ENCODE peak calls at places on chromosomes 6 and 20, in seven cellular contexts. One of them, this sample, is unnamed.

GRCh38 chr6:146381486-146381885 is 162.1 kb upstream of the RAB32 start:
- DNase-seq in endothelial cell of umbilical vein: no peak
- DNase-seq in GM12878: no peak
- DNase-seq in body of pancreas: no peak
- DNase-seq in H1: no peak
- DNase-seq in pancreas: no peak
- DNase-seq in upper lobe of left lung: no peak
- DNase-seq in this sample: no peak

GRCh38 chr6:111087871-111088667 is 766 bp downstream of the SLC16A10 start:
- DNase-seq in endothelial cell of umbilical vein: peak; percentile 9
- DNase-seq in GM12878: no peak
- DNase-seq in body of pancreas: peak; percentile 58
- DNase-seq in H1: no peak
- DNase-seq in pancreas: peak; percentile 68
- DNase-seq in upper lobe of left lung: peak; percentile 87
- DNase-seq in this sample: peak; percentile 86

GRCh38 chr6:37308084-37308817 is 45.5 kb upstream of the RNF8 start:
- DNase-seq in endothelial cell of umbilical vein: peak; percentile 49
- DNase-seq in GM12878: no peak
- DNase-seq in body of pancreas: peak; percentile 30
- DNase-seq in H1: no peak
- DNase-seq in pancreas: no peak
- DNase-seq in upper lobe of left lung: no peak
- DNase-seq in this sample: no peak

GRCh38 chr6:135181333-135182119 is 418 bp downstream of the MYB start:
- DNase-seq in endothelial cell of umbilical vein: peak; percentile 43
- DNase-seq in GM12878: no peak
- DNase-seq in body of pancreas: no peak
- DNase-seq in H1: no peak
- DNase-seq in pancreas: no peak
- DNase-seq in upper lobe of left lung: peak; percentile 81
- DNase-seq in this sample: peak; percentile 36

GRCh38 chr6:82624251-82624650 is 260.6 kb downstream of the TPBG start:
- DNase-seq in endothelial cell of umbilical vein: no peak
- DNase-seq in GM12878: no peak
- DNase-seq in body of pancreas: no peak
- DNase-seq in H1: no peak
- DNase-seq in pancreas: no peak
- DNase-seq in upper lobe of left lung: no peak
- DNase-seq in this sample: no peak

GRCh38 chr20:62657956-62658355 is 15.7 kb downstream of the SLCO4A1 start:
- DNase-seq in endothelial cell of umbilical vein: no peak
- DNase-seq in GM12878: no peak
- DNase-seq in body of pancreas: no peak
- DNase-seq in H1: no peak
- DNase-seq in pancreas: no peak
- DNase-seq in upper lobe of left lung: no peak
- DNase-seq in this sample: no peak

GRCh38 chr6:82484001-82484400 is 120.4 kb downstream of the TPBG start:
- DNase-seq in endothelial cell of umbilical vein: no peak
- DNase-seq in GM12878: no peak
- DNase-seq in body of pancreas: no peak
- DNase-seq in H1: no peak
- DNase-seq in pancreas: no peak
- DNase-seq in upper lobe of left lung: no peak
- DNase-seq in this sample: no peak

GRCh38 chr20:62984666-62985065 is 22.1 kb downstream of the BHLHE23 start:
- DNase-seq in endothelial cell of umbilical vein: no peak
- DNase-seq in GM12878: no peak
- DNase-seq in body of pancreas: no peak
- DNase-seq in H1: no peak
- DNase-seq in pancreas: no peak
- DNase-seq in upper lobe of left lung: peak; percentile 37
- DNase-seq in this sample: peak; percentile 31

GRCh38 chr6:138250513-138251247 is 32.4 kb upstream of the PBOV1 start:
- DNase-seq in endothelial cell of umbilical vein: peak; percentile 76
- DNase-seq in GM12878: no peak
- DNase-seq in body of pancreas: peak; percentile 95
- DNase-seq in H1: no peak
- DNase-seq in pancreas: peak; percentile 91
- DNase-seq in upper lobe of left lung: peak; percentile 22
- DNase-seq in this sample: no peak

DNA sequence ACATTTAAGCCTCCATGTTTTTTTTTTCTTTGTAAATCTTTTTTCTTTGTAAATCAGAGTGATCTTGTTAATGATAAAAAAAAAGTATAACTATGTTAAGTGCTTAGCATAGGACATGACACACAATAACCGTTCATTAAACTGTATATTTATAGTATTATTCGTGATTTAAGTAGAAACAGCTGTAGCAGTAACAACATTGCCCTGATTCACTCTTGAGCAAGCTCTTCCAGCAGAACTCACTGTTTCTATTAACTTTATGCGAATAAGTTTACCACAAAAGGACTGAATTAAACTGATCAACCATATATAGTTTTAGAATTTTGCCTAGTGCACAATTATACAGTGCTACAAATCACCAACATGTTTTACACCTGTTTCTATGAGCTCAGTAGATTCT is 1338.0 kb upstream of the EYS start:
- DNase-seq in endothelial cell of umbilical vein: no peak
- DNase-seq in GM12878: no peak
- DNase-seq in body of pancreas: no peak
- DNase-seq in H1: no peak
- DNase-seq in pancreas: no peak
- DNase-seq in upper lobe of left lung: no peak
- DNase-seq in this sample: no peak
- H3K4me3 ChIP-seq in endothelial cell of umbilical vein: no peak overlapping the region
- H3K4me3 ChIP-seq in GM12878: no peak overlapping the region
- H3K4me3 ChIP-seq in body of pancreas: no peak overlapping the region
- H3K4me3 ChIP-seq in H1: no peak overlapping the region
- H3K4me3 ChIP-seq in pancreas: no peak overlapping the region
- H3K4me3 ChIP-seq in upper lobe of left lung: no peak overlapping the region
- H3K4me3 ChIP-seq in this sample: no peak overlapping the region

GRCh38 chr20:44067650-44068081 is 119.3 kb downstream of the JPH2 start:
- DNase-seq in endothelial cell of umbilical vein: no peak
- DNase-seq in GM12878: no peak
- DNase-seq in body of pancreas: no peak
- DNase-seq in H1: no peak
- DNase-seq in pancreas: no peak
- DNase-seq in upper lobe of left lung: no peak
- DNase-seq in this sample: no peak
- H3K4me1 ChIP-seq in endothelial cell of umbilical vein: no peaks in the 10 kb centered on the region
- H3K4me1 ChIP-seq in GM12878: peaks cover 18% of the 10 kb centered on the region
- H3K4me1 ChIP-seq in body of pancreas: no peaks in the 10 kb centered on the region
- H3K4me1 ChIP-seq in H1: peaks cover 4% of the 10 kb centered on the region
- H3K4me1 ChIP-seq in pancreas: no peaks in the 10 kb centered on the region
- H3K4me1 ChIP-seq in upper lobe of left lung: peaks cover 5% of the 10 kb centered on the region
- H3K4me1 ChIP-seq in this sample: no peaks in the 10 kb centered on the region

DNA sequence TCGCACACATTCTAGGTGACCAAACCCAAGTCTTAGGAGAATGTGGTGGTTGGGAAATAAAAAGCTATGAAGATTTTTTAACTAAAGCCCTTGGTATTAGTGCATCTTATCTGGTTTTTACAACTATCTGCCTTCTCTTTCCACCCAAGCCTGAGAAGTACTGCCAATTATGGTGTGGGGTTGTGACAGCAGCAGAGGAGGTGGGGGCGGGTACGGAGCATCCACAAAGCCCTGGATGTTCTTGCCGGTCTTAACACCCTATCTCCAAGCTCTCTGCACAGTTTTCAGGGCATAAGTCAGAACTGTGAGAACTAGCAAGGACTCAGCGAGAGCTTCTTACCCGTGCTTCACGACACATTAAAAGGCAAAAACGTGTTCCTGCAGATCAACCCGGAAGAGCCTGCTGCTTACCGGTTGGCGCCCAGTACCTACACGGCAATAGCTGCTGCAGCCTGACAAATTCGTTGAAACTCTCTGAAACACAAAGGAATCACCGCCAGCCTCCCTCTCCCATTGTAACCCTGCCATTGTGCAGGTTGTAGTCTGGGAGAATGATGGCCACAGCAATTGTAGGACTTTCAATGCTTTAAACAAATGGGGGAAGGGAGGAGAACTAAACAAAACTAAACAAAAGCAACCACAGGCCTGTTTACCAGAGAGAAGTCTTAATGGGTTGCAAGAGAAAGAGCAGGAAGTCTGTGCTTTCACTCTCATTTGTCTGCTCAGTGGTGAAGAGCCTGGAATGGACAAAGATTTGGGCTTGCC is 461.1 kb upstream of the JARID2 start:
- DNase-seq in endothelial cell of umbilical vein: no peak
- DNase-seq in GM12878: no peak
- DNase-seq in body of pancreas: no peak
- DNase-seq in H1: peak; percentile 90
- DNase-seq in pancreas: no peak
- DNase-seq in upper lobe of left lung: no peak
- DNase-seq in this sample: peak; percentile 77
- H3K4me3 ChIP-seq in endothelial cell of umbilical vein: no peak overlapping the region
- H3K4me3 ChIP-seq in GM12878: no peak overlapping the region
- H3K4me3 ChIP-seq in body of pancreas: no peak overlapping the region
- H3K4me3 ChIP-seq in H1: peak overlapping the region; percentile 24
- H3K4me3 ChIP-seq in pancreas: no peak overlapping the region
- H3K4me3 ChIP-seq in upper lobe of left lung: no peak overlapping the region
- H3K4me3 ChIP-seq in this sample: no peak overlapping the region

DNA sequence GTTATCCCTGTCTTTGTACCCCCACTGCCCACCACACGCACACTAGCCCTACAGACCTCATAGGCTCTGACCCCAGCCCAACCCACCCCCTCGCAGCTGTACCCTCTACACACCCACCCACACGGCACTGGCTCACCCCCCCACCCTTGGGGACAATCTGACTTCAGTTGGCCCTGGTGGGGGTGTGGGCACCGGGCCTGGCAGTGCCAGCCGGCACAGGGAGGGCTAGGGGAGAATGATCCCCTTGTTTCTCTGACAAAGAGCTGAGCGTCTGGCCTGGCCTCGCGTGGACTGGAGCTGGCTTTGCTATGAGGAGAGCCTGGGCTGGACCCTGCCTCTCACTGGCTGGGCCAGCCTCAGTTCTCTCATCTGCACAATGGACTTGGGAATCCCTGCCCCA is 41.5 kb downstream of the TFEB start:
- DNase-seq in endothelial cell of umbilical vein: no peak
- DNase-seq in GM12878: no peak
- DNase-seq in body of pancreas: no peak
- DNase-seq in H1: no peak
- DNase-seq in pancreas: no peak
- DNase-seq in upper lobe of left lung: no peak
- DNase-seq in this sample: no peak
- H3K4me1 ChIP-seq in endothelial cell of umbilical vein: peaks cover 15% of the 10 kb centered on the region
- H3K4me1 ChIP-seq in GM12878: peaks cover 2% of the 10 kb centered on the region
- H3K4me1 ChIP-seq in body of pancreas: no peaks in the 10 kb centered on the region
- H3K4me1 ChIP-seq in H1: no peaks in the 10 kb centered on the region
- H3K4me1 ChIP-seq in pancreas: no peaks in the 10 kb centered on the region
- H3K4me1 ChIP-seq in upper lobe of left lung: no peaks in the 10 kb centered on the region
- H3K4me1 ChIP-seq in this sample: no peaks in the 10 kb centered on the region

GRCh38 chr6:158817298-158818007 is 1.7 kb downstream of the EZR start:
- DNase-seq in endothelial cell of umbilical vein: peak; percentile 66
- DNase-seq in GM12878: no peak
- DNase-seq in body of pancreas: peak; percentile 84
- DNase-seq in H1: no peak
- DNase-seq in pancreas: peak; percentile 78
- DNase-seq in upper lobe of left lung: no peak
- DNase-seq in this sample: peak; percentile 63

GRCh38 chr6:158813032-158813431 is 6.1 kb downstream of the EZR start:
- DNase-seq in endothelial cell of umbilical vein: no peak
- DNase-seq in GM12878: no peak
- DNase-seq in body of pancreas: no peak
- DNase-seq in H1: no peak
- DNase-seq in pancreas: no peak
- DNase-seq in upper lobe of left lung: no peak
- DNase-seq in this sample: no peak

GRCh38 chr6:158816329-158816728 is 2.8 kb downstream of the EZR start:
- DNase-seq in endothelial cell of umbilical vein: no peak
- DNase-seq in GM12878: no peak
- DNase-seq in body of pancreas: peak; percentile 11
- DNase-seq in H1: no peak
- DNase-seq in pancreas: no peak
- DNase-seq in upper lobe of left lung: no peak
- DNase-seq in this sample: peak; percentile 66

GRCh38 chr6:158815915-158816314 is 3.3 kb downstream of the EZR start:
- DNase-seq in endothelial cell of umbilical vein: no peak
- DNase-seq in GM12878: no peak
- DNase-seq in body of pancreas: no peak
- DNase-seq in H1: no peak
- DNase-seq in pancreas: no peak
- DNase-seq in upper lobe of left lung: no peak
- DNase-seq in this sample: no peak

GRCh38 chr6:158815379-158815724 is 3.8 kb downstream of the EZR start:
- DNase-seq in endothelial cell of umbilical vein: no peak
- DNase-seq in GM12878: no peak
- DNase-seq in body of pancreas: peak; percentile 7
- DNase-seq in H1: no peak
- DNase-seq in pancreas: no peak
- DNase-seq in upper lobe of left lung: no peak
- DNase-seq in this sample: no peak
- H3K4me3 ChIP-seq in endothelial cell of umbilical vein: no peak overlapping the region
- H3K4me3 ChIP-seq in GM12878: peak overlapping the region; percentile 82
- H3K4me3 ChIP-seq in body of pancreas: no peak overlapping the region
- H3K4me3 ChIP-seq in H1: peak overlapping the region; percentile 88
- H3K4me3 ChIP-seq in pancreas: peak overlapping the region; percentile 86
- H3K4me3 ChIP-seq in upper lobe of left lung: peak overlapping the region; percentile 95
- H3K4me3 ChIP-seq in this sample: no peak overlapping the region

DNA sequence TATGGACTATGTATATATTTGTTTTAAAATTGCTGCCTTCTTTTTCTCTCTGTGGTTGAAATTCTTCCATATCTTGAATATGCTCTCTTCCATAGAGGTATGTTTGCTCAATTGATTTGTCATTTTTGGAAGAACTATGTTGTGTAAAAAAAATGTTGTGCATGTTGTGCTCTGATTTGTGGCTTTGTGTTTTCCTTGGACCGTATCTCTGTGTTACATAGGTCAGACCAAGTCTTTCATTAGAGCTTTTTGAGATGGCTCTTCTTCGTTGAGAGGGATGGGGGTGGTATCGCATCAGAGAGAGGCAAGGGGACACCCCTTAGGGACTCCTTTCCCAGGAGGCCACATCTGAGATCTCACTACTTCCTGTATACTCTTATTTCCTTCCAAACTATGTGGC is 43.8 kb downstream of the TMEM244 start:
- DNase-seq in endothelial cell of umbilical vein: no peak
- DNase-seq in GM12878: no peak
- DNase-seq in body of pancreas: no peak
- DNase-seq in H1: no peak
- DNase-seq in pancreas: no peak
- DNase-seq in upper lobe of left lung: no peak
- DNase-seq in this sample: no peak
- H3K4me1 ChIP-seq in endothelial cell of umbilical vein: no peaks in the 10 kb centered on the region
- H3K4me1 ChIP-seq in GM12878: no peaks in the 10 kb centered on the region
- H3K4me1 ChIP-seq in body of pancreas: no peaks in the 10 kb centered on the region
- H3K4me1 ChIP-seq in H1: no peaks in the 10 kb centered on the region
- H3K4me1 ChIP-seq in pancreas: no peaks in the 10 kb centered on the region
- H3K4me1 ChIP-seq in upper lobe of left lung: no peaks in the 10 kb centered on the region
- H3K4me1 ChIP-seq in this sample: no peaks in the 10 kb centered on the region

GRCh38 chr20:25148181-25148981 is 47.1 kb upstream of the ENTPD6 start:
- DNase-seq in endothelial cell of umbilical vein: peak; percentile 16
- DNase-seq in GM12878: no peak
- DNase-seq in body of pancreas: peak; percentile 58
- DNase-seq in H1: no peak
- DNase-seq in pancreas: peak; percentile 25
- DNase-seq in upper lobe of left lung: peak; percentile 86
- DNase-seq in this sample: no peak
- H3K4me3 ChIP-seq in endothelial cell of umbilical vein: no peak overlapping the region
- H3K4me3 ChIP-seq in GM12878: no peak overlapping the region
- H3K4me3 ChIP-seq in body of pancreas: no peak overlapping the region
- H3K4me3 ChIP-seq in H1: peak overlapping the region; percentile 51
- H3K4me3 ChIP-seq in pancreas: peak overlapping the region; percentile 21
- H3K4me3 ChIP-seq in upper lobe of left lung: peak overlapping the region; percentile 41
- H3K4me3 ChIP-seq in this sample: no peak overlapping the region